ENCODE peak calls at places on chromosomes 11 and 22, in five cellular contexts. U is endodermal cell; I is Karpas-422; G is CD8-positive, alpha-beta T cell; F is suprapubic skin. S is an unnamed sample. For H3K9me3, the result is how much of the 10 kb centered on the place peaks cover.

GRCh38 chr11:94658386-94658785 is 91.2 kb downstream of the PIWIL4 start:
- DNase-seq in U (peak), G (no peak), I (no peak), F (no peak), S (no peak)

GRCh38 chr11:102794382-102794781 is 3.6 kb downstream of the MMP1 start:
- DNase-seq in G (no peak), I (peak), F (no peak), U (peak), S (peak)

GRCh38 chr11:123707606-123708205 is 33.8 kb downstream of the ZNF202 start:
- DNase-seq in G (peak), I (peak), U (peak), F (no peak), S (peak)

GRCh38 chr11:85766801-85767200 is 44.1 kb downstream of the SYTL2 start:
- DNase-seq in U (no peak), G (no peak), F (no peak), I (no peak), S (no peak)

GRCh38 chr11:123111465-123111864 is 49.5 kb upstream of the HSPA8 start:
- DNase-seq in U (no peak), G (no peak), I (peak), F (no peak), S (peak)

GRCh38 chr11:124080319-124081001 is 34.8 kb upstream of the VWA5A start:
- DNase-seq in F (no peak), I (no peak), G (no peak), U (peak), S (no peak)

GRCh38 chr11:115054541-115055538 is 376.5 kb downstream of the NXPE2 start:
- DNase-seq in F (no peak), U (no peak), I (no peak), G (no peak), S (no peak)

GRCh38 chr11:1870721-1871466 is 18.0 kb downstream of the LSP1 start:
- DNase-seq in F (no peak), G (peak), I (no peak), U (no peak), S (no peak)

GRCh38 chr11:35247428-35247827 is 108.5 kb downstream of the CD44 start:
- DNase-seq in F (no peak), G (peak), U (no peak), I (no peak), S (no peak)

GRCh38 chr11:125494987-125495725 is 909 bp downstream of the FEZ1 start:
- DNase-seq in F (peak), G (no peak), U (peak), I (no peak), S (no peak)

GRCh38 chr22:42947211-42947990 is 67.5 kb downstream of the PACSIN2 start:
- DNase-seq in G (no peak), I (no peak), U (no peak), F (peak), S (no peak)

GRCh38 chr11:115672999-115673411 is 168.8 kb upstream of the CADM1 start:
- DNase-seq in U (no peak), I (no peak), G (no peak), F (no peak), S (no peak)

GRCh38 chr11:73659961-73660360 is 13.6 kb downstream of the PLEKHB1 start:
- DNase-seq in U (no peak), G (no peak), I (no peak), F (no peak), S (no peak)

GRCh38 chr22:44686873-44687600 is 15.0 kb upstream of the PRR5 start:
- DNase-seq in I (no peak), G (no peak), U (no peak), F (no peak), S (no peak)

GRCh38 chr11:114228401-114229061 is 67.7 kb upstream of the NNMT start:
- DNase-seq in I (no peak), G (no peak), U (no peak), F (no peak), S (no peak)

GRCh38 chr11:15972838-15973237 is 383.5 kb downstream of the SOX6 start:
- DNase-seq in F (no peak), I (no peak), U (no peak), G (no peak), S (no peak)

GRCh38 chr22:45091254-45091854 is 72.4 kb upstream of the NUP50 start:
- DNase-seq in I (no peak), U (peak), G (no peak), F (no peak), S (no peak)

GRCh38 chr22:42704896-42705295 is 15.8 kb downstream of the A4GALT start:
- DNase-seq in G (no peak), F (no peak), I (no peak), U (no peak), S (no peak)

GRCh38 chr11:132941024-132941646 is 591.2 kb downstream of the OPCML start:
- DNase-seq in I (peak), G (no peak), F (no peak), U (no peak), S (no peak)

GRCh38 chr11:33835143-33835878 is 56.6 kb downstream of the LMO2 start:
- DNase-seq in F (no peak), G (no peak), U (no peak), I (peak), S (peak)

GRCh38 chr11:9616042-9616640 is 42.7 kb downstream of the WEE1 start:
- DNase-seq in G (no peak), I (peak), F (no peak), U (no peak), S (no peak)

GRCh38 chr11:111419641-111420327 is 40.7 kb upstream of the POU2AF1 start:
- DNase-seq in F (no peak), U (peak), I (peak), G (no peak), S (no peak)

GRCh38 chr22:31271485-31271884 is 20.8 kb downstream of the PIK3IP1 start:
- DNase-seq in G (no peak), F (no peak), U (no peak), I (no peak), S (no peak)

GRCh38 chr22:23282089-23282501 is 101.8 kb downstream of the BCR start:
- DNase-seq in G (no peak), F (peak), I (no peak), U (no peak), S (no peak)

GRCh38 chr11:19935507-19935906 is 222.9 kb downstream of the NAV2 start:
- DNase-seq in I (no peak), U (peak), G (no peak), F (no peak), S (no peak)

GRCh38 chr22:24521791-24522245 is 26.7 kb downstream of the UPB1 start:
- DNase-seq in U (peak), F (no peak), G (no peak), I (peak), S (peak)

GRCh38 chr11:33168605-33169240 is 7.4 kb upstream of the CSTF3 start:
- DNase-seq in F (no peak), I (no peak), U (no peak), G (no peak), S (no peak)

DNA sequence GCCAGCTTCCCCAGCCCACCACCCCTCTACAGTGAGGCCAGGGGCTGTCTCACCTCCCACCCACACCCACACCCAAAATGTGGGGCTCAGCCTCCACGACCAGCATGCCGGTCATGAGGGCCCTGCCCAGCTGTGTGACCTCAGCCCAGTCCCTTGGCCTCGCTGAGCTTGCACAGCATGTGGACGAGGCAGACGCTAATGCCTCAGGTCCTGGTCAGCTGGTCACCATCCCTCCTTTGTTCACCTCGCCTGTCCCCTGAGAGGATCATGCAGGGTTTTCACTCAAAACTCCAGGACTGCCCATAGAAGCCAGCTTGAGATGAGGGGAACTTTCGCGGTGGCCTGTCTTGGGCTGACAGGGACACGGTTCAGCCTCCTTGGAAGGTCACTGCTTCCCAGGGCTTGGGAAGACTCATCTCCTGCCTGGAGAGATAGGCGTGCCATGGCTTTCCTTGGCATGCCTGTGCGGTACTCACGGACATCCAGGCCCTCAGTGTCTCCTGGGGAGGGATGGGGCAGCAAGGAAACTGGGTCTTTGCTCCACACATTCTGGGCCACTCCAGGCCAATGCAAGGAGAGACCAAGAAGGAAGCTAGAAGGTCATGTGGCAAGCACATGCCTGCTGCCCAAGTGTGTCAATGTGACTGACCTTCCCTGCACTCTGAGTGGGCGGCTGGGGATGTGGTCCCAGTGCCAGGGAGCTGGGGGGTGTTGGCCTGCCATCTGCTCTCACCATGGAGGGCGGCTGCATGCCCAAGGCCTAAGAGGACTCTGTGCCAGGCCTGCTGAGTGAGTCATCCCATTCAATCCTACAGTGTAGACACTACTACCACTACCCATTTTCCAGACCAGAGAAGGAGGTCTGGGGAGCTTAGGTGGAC is 3.2 kb upstream of the RTN4R start:
- DNase-seq in F (no peak), U (no peak), G (no peak), I (no peak), S (no peak)
- H3K9me3 ChIP-seq in F (under half), U (under half), G (under half), I (under half), S (under half)

GRCh38 chr22:48538291-48538820 is 1289.3 kb downstream of the BRD1 start:
- DNase-seq in F (no peak), G (no peak), U (no peak), I (no peak), S (no peak)
- H3K9me3 ChIP-seq in F (under half), G (under half), U (under half), I (under half), S (under half)

GRCh38 chr11:50379484-50379883 is 346.8 kb downstream of the OR4C45 start:
- DNase-seq in G (no peak), I (no peak), F (no peak), U (no peak), S (no peak)
- H3K9me3 ChIP-seq in G (under half), I (under half), F (under half), U (half or more), S (under half)

DNA sequence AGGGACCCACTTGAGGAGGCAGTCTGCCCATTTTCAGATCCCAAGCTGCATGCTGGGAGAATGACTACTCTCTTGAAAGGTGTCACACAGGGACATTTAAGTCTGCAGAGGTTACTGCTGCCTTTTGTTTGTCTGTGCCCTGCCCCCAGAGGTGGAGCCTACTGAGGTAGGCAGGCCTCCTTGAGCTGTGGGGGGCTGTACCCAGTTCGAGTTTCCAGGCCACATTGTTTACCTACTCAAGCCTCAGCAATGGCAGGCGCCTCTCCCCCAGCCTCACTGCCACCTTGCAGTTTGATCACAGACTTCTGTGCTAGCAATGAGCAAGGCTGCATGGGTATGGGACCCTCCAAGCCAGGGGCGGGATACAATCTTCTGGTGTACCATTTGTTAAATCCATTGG is 126.0 kb downstream of the OR4A5 start:
- DNase-seq in F (no peak), G (no peak), I (no peak), U (no peak), S (no peak)
- H3K9me3 ChIP-seq in F (under half), G (under half), I (under half), U (half or more), S (under half)

S was measured in MM.1S.